ENCODE peak calls at places on chromosomes 12 and 14, in eight cellular contexts. One of them, this sample, is unnamed.

GRCh38 chr12:12611512-12612306 is at the start of gene CREBL2:
- DNase-seq in Right ventricle myocardium superior: peak; percentile 97
- DNase-seq in uterus: peak; percentile 96
- DNase-seq in NCI-H748 treated with DMSO at 0.1 percent for 48 hours: peak; percentile 78
- DNase-seq in endothelial cell: peak; percentile 82
- DNase-seq in astrocyte of the spinal cord: peak; percentile 96
- DNase-seq in astrocyte: peak; percentile 93
- DNase-seq in A549: peak; percentile 97
- DNase-seq in this sample: peak; percentile 76

GRCh38 chr12:63905523-63905922 is 61.0 kb downstream of the SRGAP1 start:
- DNase-seq in A549: peak; percentile 33
- DNase-seq in NCI-H748 treated with DMSO at 0.1 percent for 48 hours: no peak
- DNase-seq in astrocyte: no peak
- DNase-seq in endothelial cell: no peak
- DNase-seq in astrocyte of the spinal cord: no peak
- DNase-seq in uterus: no peak
- DNase-seq in Right ventricle myocardium superior: no peak
- DNase-seq in this sample: no peak

GRCh38 chr12:105948331-105948730 is 190.4 kb downstream of the NUAK1 start:
- DNase-seq in uterus: no peak
- DNase-seq in A549: no peak
- DNase-seq in endothelial cell: no peak
- DNase-seq in NCI-H748 treated with DMSO at 0.1 percent for 48 hours: no peak
- DNase-seq in Right ventricle myocardium superior: no peak
- DNase-seq in astrocyte of the spinal cord: peak; percentile 84
- DNase-seq in astrocyte: peak; percentile 86
- DNase-seq in this sample: no peak

GRCh38 chr14:56794557-56795283 is 15.6 kb downstream of the OTX2 start:
- DNase-seq in astrocyte: no peak
- DNase-seq in NCI-H748 treated with DMSO at 0.1 percent for 48 hours: no peak
- DNase-seq in endothelial cell: peak; percentile 35
- DNase-seq in uterus: no peak
- DNase-seq in Right ventricle myocardium superior: no peak
- DNase-seq in A549: no peak
- DNase-seq in astrocyte of the spinal cord: no peak
- DNase-seq in this sample: no peak

GRCh38 chr14:94773017-94773681 is 3.2 kb upstream of the GSC start:
- DNase-seq in astrocyte of the spinal cord: no peak
- DNase-seq in endothelial cell: peak; percentile 45
- DNase-seq in uterus: no peak
- DNase-seq in Right ventricle myocardium superior: no peak
- DNase-seq in A549: no peak
- DNase-seq in astrocyte: no peak
- DNase-seq in NCI-H748 treated with DMSO at 0.1 percent for 48 hours: no peak
- DNase-seq in this sample: no peak

GRCh38 chr14:102314242-102315011 is 5.1 kb upstream of the ZNF839 start:
- DNase-seq in NCI-H748 treated with DMSO at 0.1 percent for 48 hours: peak; percentile 82
- DNase-seq in uterus: peak; percentile 84
- DNase-seq in Right ventricle myocardium superior: peak; percentile 90
- DNase-seq in astrocyte: peak; percentile 58
- DNase-seq in endothelial cell: peak; percentile 84
- DNase-seq in A549: peak; percentile 84
- DNase-seq in astrocyte of the spinal cord: peak; percentile 84
- DNase-seq in this sample: peak; percentile 74

GRCh38 chr14:50871223-50871622 is 630 bp upstream of the ABHD12B start:
- DNase-seq in Right ventricle myocardium superior: no peak
- DNase-seq in A549: no peak
- DNase-seq in astrocyte of the spinal cord: no peak
- DNase-seq in NCI-H748 treated with DMSO at 0.1 percent for 48 hours: no peak
- DNase-seq in astrocyte: no peak
- DNase-seq in uterus: no peak
- DNase-seq in endothelial cell: no peak
- DNase-seq in this sample: no peak

GRCh38 chr12:115660211-115660805 is 617.2 kb downstream of the MED13L start:
- DNase-seq in A549: no peak
- DNase-seq in NCI-H748 treated with DMSO at 0.1 percent for 48 hours: no peak
- DNase-seq in astrocyte of the spinal cord: peak; percentile 30
- DNase-seq in astrocyte: no peak
- DNase-seq in uterus: peak; percentile 32
- DNase-seq in Right ventricle myocardium superior: no peak
- DNase-seq in endothelial cell: no peak
- DNase-seq in this sample: no peak

GRCh38 chr14:81400202-81400678 is at the start of gene STON2:
- DNase-seq in NCI-H748 treated with DMSO at 0.1 percent for 48 hours: peak; percentile 26
- DNase-seq in A549: peak; percentile 11
- DNase-seq in endothelial cell: no peak
- DNase-seq in Right ventricle myocardium superior: no peak
- DNase-seq in uterus: no peak
- DNase-seq in astrocyte of the spinal cord: peak; percentile 75
- DNase-seq in astrocyte: peak; percentile 67
- DNase-seq in this sample: no peak

GRCh38 chr12:52667509-52667908 is 12.7 kb downstream of the KRT1 start:
- DNase-seq in NCI-H748 treated with DMSO at 0.1 percent for 48 hours: no peak
- DNase-seq in Right ventricle myocardium superior: no peak
- DNase-seq in astrocyte of the spinal cord: no peak
- DNase-seq in uterus: no peak
- DNase-seq in endothelial cell: no peak
- DNase-seq in astrocyte: no peak
- DNase-seq in A549: peak; percentile 33
- DNase-seq in this sample: no peak

GRCh38 chr12:21656931-21657335 is 709 bp downstream of the LDHB start:
- DNase-seq in endothelial cell: peak; percentile 19
- DNase-seq in A549: peak; percentile 56
- DNase-seq in NCI-H748 treated with DMSO at 0.1 percent for 48 hours: no peak
- DNase-seq in uterus: no peak
- DNase-seq in astrocyte of the spinal cord: peak; percentile 67
- DNase-seq in astrocyte: peak; percentile 41
- DNase-seq in Right ventricle myocardium superior: no peak
- DNase-seq in this sample: peak; percentile 19

GRCh38 chr12:110436231-110436630 is 13.9 kb downstream of the ARPC3 start:
- DNase-seq in A549: no peak
- DNase-seq in uterus: no peak
- DNase-seq in Right ventricle myocardium superior: no peak
- DNase-seq in astrocyte of the spinal cord: no peak
- DNase-seq in endothelial cell: no peak
- DNase-seq in NCI-H748 treated with DMSO at 0.1 percent for 48 hours: no peak
- DNase-seq in astrocyte: peak; percentile 4
- DNase-seq in this sample: no peak

GRCh38 chr12:570949-571794 is 92.1 kb downstream of the NINJ2 start:
- DNase-seq in Right ventricle myocardium superior: peak; percentile 81
- DNase-seq in uterus: peak; percentile 83
- DNase-seq in A549: peak; percentile 98
- DNase-seq in NCI-H748 treated with DMSO at 0.1 percent for 48 hours: no peak
- DNase-seq in astrocyte of the spinal cord: peak; percentile 63
- DNase-seq in endothelial cell: no peak
- DNase-seq in astrocyte: peak; percentile 61
- DNase-seq in this sample: no peak

GRCh38 chr12:131159660-131160059 is 206.0 kb downstream of the ADGRD1 start:
- DNase-seq in uterus: no peak
- DNase-seq in endothelial cell: no peak
- DNase-seq in astrocyte of the spinal cord: no peak
- DNase-seq in A549: peak; percentile 44
- DNase-seq in astrocyte: no peak
- DNase-seq in Right ventricle myocardium superior: no peak
- DNase-seq in NCI-H748 treated with DMSO at 0.1 percent for 48 hours: no peak
- DNase-seq in this sample: no peak

GRCh38 chr12:76028649-76029277 is 2.8 kb downstream of the PHLDA1 start:
- DNase-seq in NCI-H748 treated with DMSO at 0.1 percent for 48 hours: no peak
- DNase-seq in Right ventricle myocardium superior: no peak
- DNase-seq in astrocyte: no peak
- DNase-seq in astrocyte of the spinal cord: peak; percentile 42
- DNase-seq in uterus: no peak
- DNase-seq in A549: no peak
- DNase-seq in endothelial cell: no peak
- DNase-seq in this sample: no peak

GRCh38 chr12:95815635-95816212 is 25.2 kb upstream of the NTN4 start:
- DNase-seq in astrocyte: peak; percentile 21
- DNase-seq in uterus: no peak
- DNase-seq in A549: peak; percentile 65
- DNase-seq in astrocyte of the spinal cord: peak; percentile 52
- DNase-seq in Right ventricle myocardium superior: no peak
- DNase-seq in NCI-H748 treated with DMSO at 0.1 percent for 48 hours: peak; percentile 32
- DNase-seq in endothelial cell: no peak
- DNase-seq in this sample: no peak

GRCh38 chr12:51441583-51441982 is 17.0 kb downstream of the SLC4A8 start:
- DNase-seq in uterus: no peak
- DNase-seq in endothelial cell: no peak
- DNase-seq in Right ventricle myocardium superior: no peak
- DNase-seq in astrocyte: peak; percentile 87
- DNase-seq in A549: no peak
- DNase-seq in astrocyte of the spinal cord: peak; percentile 80
- DNase-seq in NCI-H748 treated with DMSO at 0.1 percent for 48 hours: no peak
- DNase-seq in this sample: no peak

GRCh38 chr12:96046543-96047137 is 11.3 kb upstream of the LTA4H start:
- DNase-seq in astrocyte of the spinal cord: no peak
- DNase-seq in Right ventricle myocardium superior: no peak
- DNase-seq in uterus: no peak
- DNase-seq in A549: no peak
- DNase-seq in astrocyte: no peak
- DNase-seq in endothelial cell: no peak
- DNase-seq in NCI-H748 treated with DMSO at 0.1 percent for 48 hours: no peak
- DNase-seq in this sample: no peak

GRCh38 chr12:9651265-9651729 is 18.2 kb upstream of the CLEC2D start:
- DNase-seq in Right ventricle myocardium superior: no peak
- DNase-seq in endothelial cell: no peak
- DNase-seq in astrocyte of the spinal cord: peak; percentile 75
- DNase-seq in uterus: no peak
- DNase-seq in NCI-H748 treated with DMSO at 0.1 percent for 48 hours: no peak
- DNase-seq in A549: no peak
- DNase-seq in astrocyte: peak; percentile 82
- DNase-seq in this sample: no peak

GRCh38 chr14:31829256-31829923 is 247.7 kb upstream of the ARHGAP5 start:
- DNase-seq in Right ventricle myocardium superior: no peak
- DNase-seq in uterus: no peak
- DNase-seq in NCI-H748 treated with DMSO at 0.1 percent for 48 hours: no peak
- DNase-seq in endothelial cell: no peak
- DNase-seq in A549: peak; percentile 20
- DNase-seq in astrocyte of the spinal cord: peak; percentile 82
- DNase-seq in astrocyte: peak; percentile 72
- DNase-seq in this sample: no peak

GRCh38 chr14:85534435-85534834 is 4.5 kb downstream of the FLRT2 start:
- DNase-seq in Right ventricle myocardium superior: peak; percentile 38
- DNase-seq in NCI-H748 treated with DMSO at 0.1 percent for 48 hours: no peak
- DNase-seq in A549: no peak
- DNase-seq in astrocyte: no peak
- DNase-seq in uterus: no peak
- DNase-seq in endothelial cell: peak; percentile 27
- DNase-seq in astrocyte of the spinal cord: no peak
- DNase-seq in this sample: no peak

GRCh38 chr12:133156125-133156690 is 25.1 kb upstream of the ZNF268 start:
- DNase-seq in astrocyte: no peak
- DNase-seq in uterus: no peak
- DNase-seq in A549: peak; percentile 17
- DNase-seq in Right ventricle myocardium superior: no peak
- DNase-seq in endothelial cell: no peak
- DNase-seq in NCI-H748 treated with DMSO at 0.1 percent for 48 hours: no peak
- DNase-seq in astrocyte of the spinal cord: peak; percentile 13
- DNase-seq in this sample: no peak

GRCh38 chr12:93128332-93128707 is 199.2 kb upstream of the EEA1 start:
- DNase-seq in astrocyte: no peak
- DNase-seq in A549: no peak
- DNase-seq in Right ventricle myocardium superior: peak; percentile 57
- DNase-seq in astrocyte of the spinal cord: no peak
- DNase-seq in NCI-H748 treated with DMSO at 0.1 percent for 48 hours: no peak
- DNase-seq in uterus: no peak
- DNase-seq in endothelial cell: no peak
- DNase-seq in this sample: no peak

GRCh38 chr12:53600490-53601295 is 25.5 kb downstream of the ATF7 start:
- DNase-seq in Right ventricle myocardium superior: no peak
- DNase-seq in endothelial cell: no peak
- DNase-seq in astrocyte of the spinal cord: no peak
- DNase-seq in NCI-H748 treated with DMSO at 0.1 percent for 48 hours: no peak
- DNase-seq in astrocyte: no peak
- DNase-seq in uterus: no peak
- DNase-seq in A549: no peak
- DNase-seq in this sample: no peak

GRCh38 chr12:99110212-99110611 is 465.1 kb downstream of the APAF1 start:
- DNase-seq in astrocyte of the spinal cord: no peak
- DNase-seq in endothelial cell: no peak
- DNase-seq in Right ventricle myocardium superior: no peak
- DNase-seq in A549: no peak
- DNase-seq in uterus: no peak
- DNase-seq in NCI-H748 treated with DMSO at 0.1 percent for 48 hours: no peak
- DNase-seq in astrocyte: no peak
- DNase-seq in this sample: no peak

GRCh38 chr12:114508529-114509129 is 102.7 kb upstream of the TBX5 start:
- DNase-seq in astrocyte: peak; percentile 36
- DNase-seq in A549: peak; percentile 76
- DNase-seq in NCI-H748 treated with DMSO at 0.1 percent for 48 hours: peak; percentile 57
- DNase-seq in uterus: peak; percentile 47
- DNase-seq in astrocyte of the spinal cord: peak; percentile 65
- DNase-seq in endothelial cell: peak; percentile 78
- DNase-seq in Right ventricle myocardium superior: peak; percentile 60
- DNase-seq in this sample: peak; percentile 41